ENCODE peak calls at places on chromosomes 16 and 17, in seven cellular contexts. W, M, D, E, A, Q and O are unnamed samples.

GRCh38 chr17:42744806-42745617 is at the start of gene EZH1:
- DNase-seq in W (peak), M (peak), D (peak), E (peak), A (peak), Q (peak), O (peak)

GRCh38 chr16:3038256-3038655 is 1.5 kb upstream of the BICDL2 start:
- DNase-seq in W (no peak), M (peak), D (no peak), E (no peak), A (no peak), Q (peak), O (peak)

GRCh38 chr16:75965504-75966374 is 239.4 kb upstream of the CPHXL start:
- DNase-seq in W (no peak), M (peak), D (no peak), E (peak), A (peak), Q (no peak), O (no peak)

GRCh38 chr16:5509794-5510193 is 412.2 kb upstream of the EEF2KMT start:
- DNase-seq in W (no peak), M (no peak), D (no peak), E (no peak), A (no peak), Q (no peak), O (no peak)

GRCh38 chr17:7832431-7832830 is 1.6 kb upstream of the KDM6B start:
- DNase-seq in W (no peak), M (no peak), D (no peak), E (no peak), A (no peak), Q (no peak), O (no peak)

GRCh38 chr17:50640701-50641338 is 6.1 kb downstream of the ABCC3 start:
- DNase-seq in W (no peak), M (peak), D (no peak), E (peak), A (peak), Q (no peak), O (no peak)

GRCh38 chr17:74156878-74157277 is 46.6 kb upstream of the RPL38 start:
- DNase-seq in W (no peak), M (no peak), D (no peak), E (no peak), A (no peak), Q (peak), O (peak)

GRCh38 chr17:47785538-47786123 is 36.0 kb downstream of the OSBPL7 start:
- DNase-seq in W (peak), M (peak), D (peak), E (peak), A (no peak), Q (peak), O (peak)

GRCh38 chr17:27526603-27527002 is 70.4 kb downstream of the KSR1 start:
- DNase-seq in W (no peak), M (peak), D (peak), E (peak), A (no peak), Q (no peak), O (peak)

GRCh38 chr17:48624544-48625501 is 1.3 kb downstream of the HOXB9 start:
- DNase-seq in W (no peak), M (peak), D (no peak), E (peak), A (no peak), Q (peak), O (peak)

GRCh38 chr17:75876190-75876937 is 2.0 kb downstream of the TRIM47 start:
- DNase-seq in W (no peak), M (peak), D (no peak), E (peak), A (no peak), Q (peak), O (peak)

GRCh38 chr16:73071131-73071940 is 23.4 kb upstream of the ZFHX3 start:
- DNase-seq in W (peak), M (peak), D (no peak), E (peak), A (no peak), Q (peak), O (peak)

GRCh38 chr17:82703036-82703745 is 4.7 kb upstream of the RAB40B start:
- DNase-seq in W (no peak), M (no peak), D (no peak), E (no peak), A (no peak), Q (no peak), O (no peak)

GRCh38 chr16:69890891-69891282 is 60.2 kb upstream of the CLEC18A start:
- DNase-seq in W (no peak), M (no peak), D (no peak), E (no peak), A (no peak), Q (no peak), O (no peak)

GRCh38 chr17:51164911-51165679 is 1.1 kb upstream of the NME2 start:
- DNase-seq in W (no peak), M (peak), D (no peak), E (no peak), A (no peak), Q (no peak), O (peak)

DNA sequence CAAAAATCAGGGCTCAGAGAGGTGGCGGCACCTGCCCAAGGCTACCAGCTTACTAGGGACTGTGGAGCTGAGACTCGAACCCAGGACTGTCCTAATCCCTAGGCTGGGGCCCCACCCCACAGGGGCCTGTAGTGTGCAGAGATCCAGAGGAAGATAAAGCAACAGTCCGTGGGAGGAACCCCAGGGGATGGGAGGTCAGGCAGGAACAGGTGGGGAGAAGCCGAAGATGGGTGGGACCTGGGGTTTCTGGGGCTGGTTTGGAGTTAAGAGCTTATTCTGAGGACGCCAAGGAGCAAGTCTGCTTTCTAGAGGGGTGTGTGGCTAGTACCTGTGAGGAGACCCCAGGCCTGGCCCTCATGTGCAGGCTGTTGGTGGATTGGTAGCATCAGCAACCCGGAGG is 14.9 kb downstream of the C16orf74 start:
- DNase-seq in W (no peak), M (no peak), D (no peak), E (no peak), A (no peak), Q (no peak), O (no peak)
- H3K23ac ChIP-seq in W (no peak), M (no peak), D (no peak), E (no peak), A (no peak), Q (no peak), O (no peak)

GRCh38 chr16:80081851-80082250 is 458.9 kb upstream of the DYNLRB2 start:
- DNase-seq in W (no peak), M (peak), D (no peak), E (no peak), A (no peak), Q (no peak), O (no peak)
- H3K23ac ChIP-seq in W (no peak), M (no peak), D (no peak), E (no peak), A (no peak), Q (no peak), O (no peak)

GRCh38 chr17:29784661-29785060 is 145.4 kb downstream of the SSH2 start:
- DNase-seq in W (no peak), M (peak), D (peak), E (peak), A (no peak), Q (no peak), O (no peak)
- H3K23ac ChIP-seq in W (no peak), M (no peak), D (no peak), E (no peak), A (no peak), Q (no peak), O (no peak)

DNA sequence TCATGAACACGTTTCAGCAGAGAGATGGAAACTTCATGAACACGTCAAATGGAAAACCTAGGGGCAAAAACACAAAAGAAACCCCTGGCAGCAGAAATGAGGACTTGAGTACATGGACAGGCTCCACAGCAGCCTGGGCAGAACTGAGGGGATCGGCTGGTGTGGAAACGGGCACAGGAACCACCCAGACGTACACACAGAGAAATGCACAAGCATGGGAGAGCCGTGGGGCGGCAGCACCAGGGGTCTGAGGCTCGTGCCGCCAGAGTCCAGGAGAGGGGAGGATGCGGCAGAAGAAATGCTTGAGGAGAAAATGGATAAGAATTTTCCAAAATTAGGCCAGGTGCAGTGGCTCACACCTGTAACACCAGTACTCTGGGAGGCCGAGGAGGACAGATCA is 30.0 kb downstream of the MAP1LC3B start:
- DNase-seq in W (no peak), M (no peak), D (no peak), E (no peak), A (no peak), Q (no peak), O (no peak)
- H3K23ac ChIP-seq in W (no peak), M (no peak), D (no peak), E (no peak), A (no peak), Q (no peak), O (no peak)

GRCh38 chr16:88059701-88060386 is 108.6 kb downstream of the BANP start:
- DNase-seq in W (no peak), M (no peak), D (no peak), E (no peak), A (no peak), Q (peak), O (no peak)

GRCh38 chr16:88062341-88062861 is 111.2 kb downstream of the BANP start:
- DNase-seq in W (peak), M (no peak), D (peak), E (peak), A (peak), Q (no peak), O (no peak)

GRCh38 chr16:88063201-88063773 is 112.1 kb downstream of the BANP start:
- DNase-seq in W (no peak), M (no peak), D (peak), E (peak), A (no peak), Q (no peak), O (no peak)

GRCh38 chr16:88060524-88061219 is 109.4 kb downstream of the BANP start:
- DNase-seq in W (no peak), M (no peak), D (no peak), E (no peak), A (no peak), Q (no peak), O (no peak)

GRCh38 chr16:88061346-88062110 is 110.3 kb downstream of the BANP start:
- DNase-seq in W (no peak), M (no peak), D (no peak), E (no peak), A (no peak), Q (no peak), O (no peak)
- H3K23ac ChIP-seq in W (no peak), M (no peak), D (peak), E (no peak), A (no peak), Q (no peak), O (no peak)